ENCODE peak calls at places on chromosome 3, in six cellular contexts. V is fibroblast of lung, L is neuronal stem cell, Z is mesendoderm, C is NT2/D1, X is HCT116. Q is an unnamed sample.
A peak's percentile ranks its signal among the peaks of the same experiment; 100 is the strongest.

GRCh38 chr3:152225176-152225575 is 43.6 kb upstream of the MBNL1 start:
- DNase-seq in V (no peak), Z (no peak), X (no peak), L (no peak), C (no peak), Q (no peak)

GRCh38 chr3:146067048-146067447 is 93.9 kb downstream of the PLOD2 start:
- DNase-seq in Z (no peak), X (no peak), L (no peak), V (peak; percentile 81), C (no peak), Q (no peak)

GRCh38 chr3:119858957-119859356 is 77.1 kb downstream of the NR1I2 start:
- DNase-seq in X (no peak), V (no peak), Z (no peak), L (no peak), C (no peak), Q (no peak)

GRCh38 chr3:24684506-24685023 is 189.9 kb upstream of the THRB start:
- DNase-seq in V (no peak), Z (peak; percentile 72), C (no peak), L (no peak), X (no peak), Q (no peak)

GRCh38 chr3:157452097-157452496 is 15.4 kb downstream of the PTX3 start:
- DNase-seq in X (no peak), L (no peak), C (no peak), V (no peak), Z (no peak), Q (no peak)

GRCh38 chr3:177337548-177338331 is 140.5 kb upstream of the TBL1XR1 start:
- DNase-seq in X (no peak), C (no peak), V (peak; percentile 88), Z (no peak), L (no peak), Q (no peak)

GRCh38 chr3:59517448-59517847 is 467.6 kb upstream of the CFAP20DC start:
- DNase-seq in V (peak; percentile 12), L (no peak), X (no peak), Z (no peak), C (no peak), Q (no peak)

GRCh38 chr3:127784865-127785710 is 37.2 kb downstream of the MGLL start:
- DNase-seq in C (no peak), L (no peak), V (no peak), X (no peak), Z (no peak), Q (no peak)

GRCh38 chr3:9765865-9766264 is 3.9 kb downstream of the CAMK1 start:
- DNase-seq in Z (peak; percentile 66), V (no peak), C (no peak), X (no peak), L (no peak), Q (no peak)

GRCh38 chr3:79517766-79518413 is 249.9 kb downstream of the ROBO1 start:
- DNase-seq in L (peak; percentile 47), C (peak; percentile 30), Z (peak; percentile 73), X (no peak), V (peak; percentile 46), Q (no peak)

GRCh38 chr3:100160516-100160915 is 46.2 kb upstream of the FILIP1L start:
- DNase-seq in L (no peak), Z (no peak), X (no peak), V (peak; percentile 65), C (no peak), Q (no peak)

GRCh38 chr3:4355401-4356224 is 52.4 kb downstream of the SETMAR start:
- DNase-seq in L (no peak), V (peak; percentile 1), X (no peak), C (no peak), Z (peak; percentile 38), Q (no peak)

GRCh38 chr3:134279466-134279865 is 28.8 kb upstream of the RYK start:
- DNase-seq in X (no peak), C (no peak), V (peak; percentile 55), L (no peak), Z (no peak), Q (no peak)

GRCh38 chr3:114552527-114552812 is 258.6 kb downstream of the TIGIT start:
- DNase-seq in C (no peak), L (no peak), X (no peak), V (no peak), Z (no peak), Q (no peak)

GRCh38 chr3:127736801-127737539 is 64.2 kb downstream of the ABTB1 start:
- DNase-seq in V (no peak), X (no peak), L (no peak), C (no peak), Z (no peak), Q (no peak)

GRCh38 chr3:8739757-8740508 is 6.3 kb downstream of the CAV3 start:
- DNase-seq in L (no peak), X (peak; percentile 85), Z (no peak), C (no peak), V (peak; percentile 81), Q (no peak)

GRCh38 chr3:131393868-131394267 is 12.3 kb downstream of the NUDT16 start:
- DNase-seq in V (no peak), Z (no peak), L (no peak), C (no peak), X (no peak), Q (no peak)

GRCh38 chr3:13623101-13623654 is 74.3 kb downstream of the FBLN2 start:
- DNase-seq in Z (no peak), V (peak; percentile 54), L (no peak), C (no peak), X (no peak), Q (no peak)

GRCh38 chr3:195582947-195583346 is 793 bp downstream of the APOD start:
- DNase-seq in C (no peak), X (peak; percentile 51), V (no peak), Z (peak; percentile 65), L (no peak), Q (no peak)

GRCh38 chr3:129892857-129893615 is 475 bp downstream of the TMCC1 start:
- DNase-seq in L (peak; percentile 72), Z (peak; percentile 86), C (peak; percentile 46), X (no peak), V (peak; percentile 15), Q (peak; percentile 43)

GRCh38 chr3:101851833-101852232 is 2.5 kb downstream of the NFKBIZ start:
- DNase-seq in L (no peak), X (no peak), Z (no peak), C (no peak), V (no peak), Q (no peak)

GRCh38 chr3:197520311-197521276 is 35.2 kb downstream of the BDH1 start:
- DNase-seq in Z (peak; percentile 90), X (no peak), L (peak; percentile 37), V (peak; percentile 73), C (no peak), Q (no peak)

GRCh38 chr3:197518794-197519451 is 36.8 kb downstream of the BDH1 start:
- DNase-seq in V (no peak), Z (no peak), L (no peak), X (no peak), C (no peak), Q (peak; percentile 39)

GRCh38 chr3:197521277-197522182 is 34.2 kb downstream of the BDH1 start:
- DNase-seq in L (no peak), V (no peak), C (no peak), X (no peak), Z (no peak), Q (no peak)

GRCh38 chr3:197522183-197522715 is 33.5 kb downstream of the BDH1 start:
- DNase-seq in C (no peak), L (no peak), Z (no peak), X (no peak), V (no peak), Q (no peak)

GRCh38 chr3:197519801-197520211 is 36.0 kb downstream of the BDH1 start:
- DNase-seq in L (no peak), C (no peak), X (no peak), Z (peak; percentile 60), V (no peak), Q (no peak)
- H3K9ac ChIP-seq in L (no peak overlapping the region), C (no peak overlapping the region), X (no peak overlapping the region), Z (no peak overlapping the region), V (no peak overlapping the region), Q (no peak overlapping the region)

GRCh38 chr3:150410311-150411105 is 2.4 kb downstream of the TSC22D2 start:
- DNase-seq in V (peak; percentile 36), C (no peak), Z (peak; percentile 40), L (no peak), X (no peak), Q (peak; percentile 52)
- H3K4me1 ChIP-seq in V (peaks cover 5% of the 10 kb centered on the region), C (no peaks in the 10 kb centered on the region), Z (peaks cover 2% of the 10 kb centered on the region), L (peaks cover 28% of the 10 kb centered on the region), X (peaks cover 42% of the 10 kb centered on the region), Q (peaks cover 60% of the 10 kb centered on the region)

GRCh38 chr3:108546692-108547091 is 36.3 kb upstream of the MYH15 start:
- DNase-seq in C (no peak), X (no peak), V (no peak), L (no peak), Z (no peak), Q (no peak)

GRCh38 chr3:108548886-108549285 is 38.5 kb upstream of the MYH15 start:
- DNase-seq in X (no peak), L (no peak), V (no peak), C (no peak), Z (no peak), Q (no peak)

GRCh38 chr3:108548304-108548703 is 37.9 kb upstream of the MYH15 start:
- DNase-seq in L (no peak), Z (no peak), C (no peak), X (no peak), V (no peak), Q (no peak)

GRCh38 chr3:108546249-108546648 is 35.9 kb upstream of the MYH15 start:
- DNase-seq in C (no peak), X (no peak), Z (no peak), L (no peak), V (no peak), Q (no peak)
- H3K9ac ChIP-seq in C (no peak overlapping the region), X (no peak overlapping the region), Z (no peak overlapping the region), L (no peak overlapping the region), V (no peak overlapping the region), Q (no peak overlapping the region)

GRCh38 chr3:142998439-142998838 is 2.9 kb upstream of the U2SURP start:
- DNase-seq in V (peak; percentile 65), C (no peak), Z (no peak), L (no peak), X (no peak), Q (no peak)
- H3K4me1 ChIP-seq in V (peaks cover 4% of the 10 kb centered on the region), C (peaks cover 5% of the 10 kb centered on the region), Z (peaks cover 3% of the 10 kb centered on the region), L (no peaks in the 10 kb centered on the region), X (peaks cover 38% of the 10 kb centered on the region), Q (peaks cover 19% of the 10 kb centered on the region)

DNA sequence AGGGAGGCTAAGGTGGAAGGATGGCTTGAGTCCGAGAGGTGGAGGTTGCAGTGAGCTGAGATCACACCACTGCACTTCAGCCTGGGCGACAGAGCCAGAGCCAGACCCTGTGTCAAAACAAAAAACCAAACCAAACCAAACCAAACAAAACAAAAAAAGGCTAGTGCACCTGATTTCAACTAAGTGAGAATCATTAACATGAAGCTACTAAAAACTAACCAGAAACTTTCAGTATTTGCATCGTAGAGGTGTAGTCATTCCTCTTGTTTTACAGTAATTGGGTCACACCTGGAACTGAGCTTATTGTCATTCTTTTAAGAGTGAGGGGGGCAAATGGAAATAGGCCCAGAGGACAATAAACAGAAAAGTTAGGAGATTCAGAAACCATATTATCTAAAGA is 58.5 kb downstream of the ST6GAL1 start:
- DNase-seq in C (no peak), X (no peak), Z (no peak), L (no peak), V (no peak), Q (no peak)
- H3K9ac ChIP-seq in C (no peak overlapping the region), X (no peak overlapping the region), Z (no peak overlapping the region), L (no peak overlapping the region), V (no peak overlapping the region), Q (no peak overlapping the region)